ENCODE peak calls at places on chromosomes 6 and 20, in seven cellular contexts. One of them, this sample, is unnamed.
A peak's percentile ranks its signal among the peaks of the same experiment; 100 is the strongest.

GRCh38 chr6:55726144-55726543 is 147.2 kb upstream of the HMGCLL1 start:
- DNase-seq in brain microvascular endothelial cell: no peak
- DNase-seq in COR-L47: no peak
- DNase-seq in NCI-H1417: no peak
- DNase-seq in T-helper 9 cell: no peak
- DNase-seq in skeletal muscle cell: no peak
- DNase-seq in endodermal cell: no peak
- DNase-seq in this sample: no peak

GRCh38 chr20:17664025-17664638 is 17.9 kb downstream of the RRBP1 start:
- DNase-seq in brain microvascular endothelial cell: no peak
- DNase-seq in COR-L47: no peak
- DNase-seq in NCI-H1417: no peak
- DNase-seq in T-helper 9 cell: no peak
- DNase-seq in skeletal muscle cell: no peak
- DNase-seq in endodermal cell: no peak
- DNase-seq in this sample: no peak

GRCh38 chr6:33118525-33119123 is 42.8 kb downstream of the HLA-DPB1 start:
- DNase-seq in brain microvascular endothelial cell: peak; percentile 16
- DNase-seq in COR-L47: no peak
- DNase-seq in NCI-H1417: peak; percentile 74
- DNase-seq in T-helper 9 cell: no peak
- DNase-seq in skeletal muscle cell: peak; percentile 7
- DNase-seq in endodermal cell: no peak
- DNase-seq in this sample: peak; percentile 74

GRCh38 chr6:69907981-69908498 is 41.7 kb downstream of the COL19A1 start:
- DNase-seq in brain microvascular endothelial cell: no peak
- DNase-seq in COR-L47: no peak
- DNase-seq in NCI-H1417: no peak
- DNase-seq in T-helper 9 cell: no peak
- DNase-seq in skeletal muscle cell: peak; percentile 81
- DNase-seq in endodermal cell: no peak
- DNase-seq in this sample: no peak

GRCh38 chr6:43328528-43328927 is 19.9 kb upstream of the CRIP3 start:
- DNase-seq in brain microvascular endothelial cell: no peak
- DNase-seq in COR-L47: no peak
- DNase-seq in NCI-H1417: no peak
- DNase-seq in T-helper 9 cell: no peak
- DNase-seq in skeletal muscle cell: no peak
- DNase-seq in endodermal cell: no peak
- DNase-seq in this sample: no peak

GRCh38 chr20:32338665-32339064 is 19.5 kb upstream of the ASXL1 start:
- DNase-seq in brain microvascular endothelial cell: no peak
- DNase-seq in COR-L47: no peak
- DNase-seq in NCI-H1417: no peak
- DNase-seq in T-helper 9 cell: no peak
- DNase-seq in skeletal muscle cell: no peak
- DNase-seq in endodermal cell: no peak
- DNase-seq in this sample: no peak

GRCh38 chr6:16212276-16212675 is 26.1 kb upstream of the GMPR start:
- DNase-seq in brain microvascular endothelial cell: no peak
- DNase-seq in COR-L47: no peak
- DNase-seq in NCI-H1417: no peak
- DNase-seq in T-helper 9 cell: no peak
- DNase-seq in skeletal muscle cell: no peak
- DNase-seq in endodermal cell: no peak
- DNase-seq in this sample: no peak

GRCh38 chr6:170023620-170024521 is 267.0 kb downstream of the DLL1 start:
- DNase-seq in brain microvascular endothelial cell: no peak
- DNase-seq in COR-L47: no peak
- DNase-seq in NCI-H1417: no peak
- DNase-seq in T-helper 9 cell: no peak
- DNase-seq in skeletal muscle cell: no peak
- DNase-seq in endodermal cell: no peak
- DNase-seq in this sample: no peak

GRCh38 chr6:52712136-52712535 is 41.2 kb downstream of the TMEM14A start:
- DNase-seq in brain microvascular endothelial cell: no peak
- DNase-seq in COR-L47: no peak
- DNase-seq in NCI-H1417: no peak
- DNase-seq in T-helper 9 cell: no peak
- DNase-seq in skeletal muscle cell: no peak
- DNase-seq in endodermal cell: no peak
- DNase-seq in this sample: no peak

GRCh38 chr6:159931112-159931511 is 37.8 kb upstream of the IGF2R start:
- DNase-seq in brain microvascular endothelial cell: no peak
- DNase-seq in COR-L47: no peak
- DNase-seq in NCI-H1417: no peak
- DNase-seq in T-helper 9 cell: no peak
- DNase-seq in skeletal muscle cell: no peak
- DNase-seq in endodermal cell: no peak
- DNase-seq in this sample: no peak

GRCh38 chr6:90466191-90466940 is 120.5 kb downstream of the MAP3K7 start:
- DNase-seq in brain microvascular endothelial cell: peak; percentile 54
- DNase-seq in COR-L47: no peak
- DNase-seq in NCI-H1417: no peak
- DNase-seq in T-helper 9 cell: no peak
- DNase-seq in skeletal muscle cell: no peak
- DNase-seq in endodermal cell: no peak
- DNase-seq in this sample: peak; percentile 11

GRCh38 chr6:134175532-134176282 is 123.3 kb upstream of the SLC2A12 start:
- DNase-seq in brain microvascular endothelial cell: peak; percentile 77
- DNase-seq in COR-L47: no peak
- DNase-seq in NCI-H1417: no peak
- DNase-seq in T-helper 9 cell: peak; percentile 38
- DNase-seq in skeletal muscle cell: no peak
- DNase-seq in endodermal cell: peak; percentile 88
- DNase-seq in this sample: peak; percentile 51

GRCh38 chr20:10519361-10520048 is 84.4 kb downstream of the SLX4IP start:
- DNase-seq in brain microvascular endothelial cell: peak; percentile 63
- DNase-seq in COR-L47: no peak
- DNase-seq in NCI-H1417: no peak
- DNase-seq in T-helper 9 cell: no peak
- DNase-seq in skeletal muscle cell: no peak
- DNase-seq in endodermal cell: no peak
- DNase-seq in this sample: no peak

GRCh38 chr20:12022121-12022520 is 104.4 kb downstream of the BTBD3 start:
- DNase-seq in brain microvascular endothelial cell: no peak
- DNase-seq in COR-L47: no peak
- DNase-seq in NCI-H1417: no peak
- DNase-seq in T-helper 9 cell: no peak
- DNase-seq in skeletal muscle cell: no peak
- DNase-seq in endodermal cell: no peak
- DNase-seq in this sample: no peak

GRCh38 chr6:134117409-134117808 is 65.0 kb upstream of the SLC2A12 start:
- DNase-seq in brain microvascular endothelial cell: peak; percentile 39
- DNase-seq in COR-L47: no peak
- DNase-seq in NCI-H1417: peak; percentile 78
- DNase-seq in T-helper 9 cell: no peak
- DNase-seq in skeletal muscle cell: peak; percentile 18
- DNase-seq in endodermal cell: no peak
- DNase-seq in this sample: peak; percentile 57

GRCh38 chr6:139342957-139343750 is 31.3 kb downstream of the CITED2 start:
- DNase-seq in brain microvascular endothelial cell: no peak
- DNase-seq in COR-L47: no peak
- DNase-seq in NCI-H1417: no peak
- DNase-seq in T-helper 9 cell: no peak
- DNase-seq in skeletal muscle cell: no peak
- DNase-seq in endodermal cell: no peak
- DNase-seq in this sample: peak; percentile 17

GRCh38 chr20:49433387-49433786 is 49.1 kb downstream of the KCNB1 start:
- DNase-seq in brain microvascular endothelial cell: no peak
- DNase-seq in COR-L47: peak; percentile 89
- DNase-seq in NCI-H1417: peak; percentile 99
- DNase-seq in T-helper 9 cell: no peak
- DNase-seq in skeletal muscle cell: no peak
- DNase-seq in endodermal cell: no peak
- DNase-seq in this sample: no peak

GRCh38 chr6:83976037-83976755 is 57.4 kb upstream of the MRAP2 start:
- DNase-seq in brain microvascular endothelial cell: no peak
- DNase-seq in COR-L47: no peak
- DNase-seq in NCI-H1417: no peak
- DNase-seq in T-helper 9 cell: no peak
- DNase-seq in skeletal muscle cell: no peak
- DNase-seq in endodermal cell: no peak
- DNase-seq in this sample: no peak

GRCh38 chr6:2746557-2747061 is 4.1 kb downstream of the MYLK4 start:
- DNase-seq in brain microvascular endothelial cell: no peak
- DNase-seq in COR-L47: no peak
- DNase-seq in NCI-H1417: no peak
- DNase-seq in T-helper 9 cell: no peak
- DNase-seq in skeletal muscle cell: no peak
- DNase-seq in endodermal cell: peak; percentile 74
- DNase-seq in this sample: no peak

GRCh38 chr20:38514947-38515346 is 42.3 kb downstream of the RALGAPB start:
- DNase-seq in brain microvascular endothelial cell: no peak
- DNase-seq in COR-L47: no peak
- DNase-seq in NCI-H1417: no peak
- DNase-seq in T-helper 9 cell: no peak
- DNase-seq in skeletal muscle cell: no peak
- DNase-seq in endodermal cell: no peak
- DNase-seq in this sample: no peak

GRCh38 chr6:165060636-165061190 is 248.7 kb downstream of the C6orf118 start:
- DNase-seq in brain microvascular endothelial cell: no peak
- DNase-seq in COR-L47: no peak
- DNase-seq in NCI-H1417: no peak
- DNase-seq in T-helper 9 cell: no peak
- DNase-seq in skeletal muscle cell: no peak
- DNase-seq in endodermal cell: no peak
- DNase-seq in this sample: no peak

GRCh38 chr20:25127761-25128537 is 46.0 kb upstream of the VSX1 start:
- DNase-seq in brain microvascular endothelial cell: no peak
- DNase-seq in COR-L47: no peak
- DNase-seq in NCI-H1417: no peak
- DNase-seq in T-helper 9 cell: no peak
- DNase-seq in skeletal muscle cell: no peak
- DNase-seq in endodermal cell: no peak
- DNase-seq in this sample: peak; percentile 87

GRCh38 chr20:49889245-49889942 is 25.9 kb downstream of the SPATA2 start:
- DNase-seq in brain microvascular endothelial cell: no peak
- DNase-seq in COR-L47: no peak
- DNase-seq in NCI-H1417: no peak
- DNase-seq in T-helper 9 cell: no peak
- DNase-seq in skeletal muscle cell: no peak
- DNase-seq in endodermal cell: no peak
- DNase-seq in this sample: no peak

GRCh38 chr20:25280574-25281535 is 33.0 kb downstream of the PYGB start:
- DNase-seq in brain microvascular endothelial cell: no peak
- DNase-seq in COR-L47: no peak
- DNase-seq in NCI-H1417: no peak
- DNase-seq in T-helper 9 cell: no peak
- DNase-seq in skeletal muscle cell: no peak
- DNase-seq in endodermal cell: no peak
- DNase-seq in this sample: no peak

GRCh38 chr20:48831702-48832422 is 4.1 kb upstream of the PREX1 start:
- DNase-seq in brain microvascular endothelial cell: no peak
- DNase-seq in COR-L47: no peak
- DNase-seq in NCI-H1417: no peak
- DNase-seq in T-helper 9 cell: no peak
- DNase-seq in skeletal muscle cell: no peak
- DNase-seq in endodermal cell: no peak
- DNase-seq in this sample: no peak

GRCh38 chr6:154821638-154822037 is 88.4 kb downstream of the SCAF8 start:
- DNase-seq in brain microvascular endothelial cell: no peak
- DNase-seq in COR-L47: no peak
- DNase-seq in NCI-H1417: no peak
- DNase-seq in T-helper 9 cell: no peak
- DNase-seq in skeletal muscle cell: no peak
- DNase-seq in endodermal cell: no peak
- DNase-seq in this sample: no peak

GRCh38 chr6:73565767-73566485 is 45.1 kb upstream of the EEF1A1 start:
- DNase-seq in brain microvascular endothelial cell: peak; percentile 42
- DNase-seq in COR-L47: no peak
- DNase-seq in NCI-H1417: no peak
- DNase-seq in T-helper 9 cell: no peak
- DNase-seq in skeletal muscle cell: no peak
- DNase-seq in endodermal cell: peak; percentile 82
- DNase-seq in this sample: peak; percentile 35

GRCh38 chr6:21064716-21065340 is 528.7 kb upstream of the SOX4 start:
- DNase-seq in brain microvascular endothelial cell: no peak
- DNase-seq in COR-L47: no peak
- DNase-seq in NCI-H1417: no peak
- DNase-seq in T-helper 9 cell: no peak
- DNase-seq in skeletal muscle cell: no peak
- DNase-seq in endodermal cell: no peak
- DNase-seq in this sample: peak; percentile 12

GRCh38 chr20:59724457-59725366 is 120.4 kb downstream of the PHACTR3 start:
- DNase-seq in brain microvascular endothelial cell: no peak
- DNase-seq in COR-L47: no peak
- DNase-seq in NCI-H1417: peak; percentile 42
- DNase-seq in T-helper 9 cell: no peak
- DNase-seq in skeletal muscle cell: no peak
- DNase-seq in endodermal cell: peak; percentile 82
- DNase-seq in this sample: no peak

GRCh38 chr6:53795254-53795701 is 473 bp downstream of the LRRC1 start:
- DNase-seq in brain microvascular endothelial cell: no peak
- DNase-seq in COR-L47: no peak
- DNase-seq in NCI-H1417: peak; percentile 80
- DNase-seq in T-helper 9 cell: no peak
- DNase-seq in skeletal muscle cell: no peak
- DNase-seq in endodermal cell: no peak
- DNase-seq in this sample: no peak

GRCh38 chr6:56683882-56684281 is 41.2 kb upstream of the DST start:
- DNase-seq in brain microvascular endothelial cell: peak; percentile 76
- DNase-seq in COR-L47: no peak
- DNase-seq in NCI-H1417: peak; percentile 18
- DNase-seq in T-helper 9 cell: no peak
- DNase-seq in skeletal muscle cell: peak; percentile 77
- DNase-seq in endodermal cell: no peak
- DNase-seq in this sample: no peak

GRCh38 chr20:6466065-6466810 is 301.2 kb upstream of the BMP2 start:
- DNase-seq in brain microvascular endothelial cell: peak; percentile 60
- DNase-seq in COR-L47: no peak
- DNase-seq in NCI-H1417: no peak
- DNase-seq in T-helper 9 cell: no peak
- DNase-seq in skeletal muscle cell: no peak
- DNase-seq in endodermal cell: no peak
- DNase-seq in this sample: peak; percentile 36